ENCODE peak calls at places on chromosomes 7 and 10, in four cellular contexts. One of them, this sample, is unnamed.
A peak's percentile ranks its signal among the peaks of the same experiment; 100 is the strongest.

GRCh38 chr10:63554666-63555065 is 33.5 kb downstream of the REEP3 start:
- DNase-seq in stimulated activated CD4-positive, alpha-beta T cell treated with anti-CD3 and anti-CD28 coated beads, TNF-alpha, amount 100 ng/mL, for 24 hours: no peak
- DNase-seq in breast epithelium: no peak
- DNase-seq in spleen: peak; percentile 87
- DNase-seq in this sample: no peak

GRCh38 chr10:9163699-9164098 is 1109.2 kb downstream of the GATA3 start:
- DNase-seq in stimulated activated CD4-positive, alpha-beta T cell treated with anti-CD3 and anti-CD28 coated beads, TNF-alpha, amount 100 ng/mL, for 24 hours: no peak
- DNase-seq in breast epithelium: no peak
- DNase-seq in spleen: no peak
- DNase-seq in this sample: no peak

GRCh38 chr7:128172963-128173362 is 68.1 kb upstream of the LEP start:
- DNase-seq in stimulated activated CD4-positive, alpha-beta T cell treated with anti-CD3 and anti-CD28 coated beads, TNF-alpha, amount 100 ng/mL, for 24 hours: no peak
- DNase-seq in breast epithelium: no peak
- DNase-seq in spleen: no peak
- DNase-seq in this sample: no peak

GRCh38 chr10:51097546-51097945 is 23.3 kb downstream of the PRKG1 start:
- DNase-seq in stimulated activated CD4-positive, alpha-beta T cell treated with anti-CD3 and anti-CD28 coated beads, TNF-alpha, amount 100 ng/mL, for 24 hours: no peak
- DNase-seq in breast epithelium: no peak
- DNase-seq in spleen: no peak
- DNase-seq in this sample: no peak

GRCh38 chr7:36758879-36759278 is 34.6 kb upstream of the AOAH start:
- DNase-seq in stimulated activated CD4-positive, alpha-beta T cell treated with anti-CD3 and anti-CD28 coated beads, TNF-alpha, amount 100 ng/mL, for 24 hours: no peak
- DNase-seq in breast epithelium: no peak
- DNase-seq in spleen: no peak
- DNase-seq in this sample: no peak

GRCh38 chr7:74044366-74045350 is 16.7 kb downstream of the ELN start:
- DNase-seq in stimulated activated CD4-positive, alpha-beta T cell treated with anti-CD3 and anti-CD28 coated beads, TNF-alpha, amount 100 ng/mL, for 24 hours: no peak
- DNase-seq in breast epithelium: no peak
- DNase-seq in spleen: no peak
- DNase-seq in this sample: peak; percentile 62

GRCh38 chr10:119020627-119020946 is 8.9 kb upstream of the NANOS1 start:
- DNase-seq in stimulated activated CD4-positive, alpha-beta T cell treated with anti-CD3 and anti-CD28 coated beads, TNF-alpha, amount 100 ng/mL, for 24 hours: peak; percentile 14
- DNase-seq in breast epithelium: no peak
- DNase-seq in spleen: no peak
- DNase-seq in this sample: no peak

GRCh38 chr10:29621161-29621560 is 13.6 kb downstream of the SVIL start:
- DNase-seq in stimulated activated CD4-positive, alpha-beta T cell treated with anti-CD3 and anti-CD28 coated beads, TNF-alpha, amount 100 ng/mL, for 24 hours: no peak
- DNase-seq in breast epithelium: no peak
- DNase-seq in spleen: no peak
- DNase-seq in this sample: no peak

GRCh38 chr7:18521945-18522566 is 26.5 kb downstream of the HDAC9 start:
- DNase-seq in stimulated activated CD4-positive, alpha-beta T cell treated with anti-CD3 and anti-CD28 coated beads, TNF-alpha, amount 100 ng/mL, for 24 hours: no peak
- DNase-seq in breast epithelium: no peak
- DNase-seq in spleen: no peak
- DNase-seq in this sample: no peak

GRCh38 chr7:88278881-88279280 is 27.8 kb downstream of the STEAP4 start:
- DNase-seq in stimulated activated CD4-positive, alpha-beta T cell treated with anti-CD3 and anti-CD28 coated beads, TNF-alpha, amount 100 ng/mL, for 24 hours: no peak
- DNase-seq in breast epithelium: no peak
- DNase-seq in spleen: no peak
- DNase-seq in this sample: no peak

GRCh38 chr10:73088304-73088703 is 8.4 kb downstream of the P4HA1 start:
- DNase-seq in stimulated activated CD4-positive, alpha-beta T cell treated with anti-CD3 and anti-CD28 coated beads, TNF-alpha, amount 100 ng/mL, for 24 hours: no peak
- DNase-seq in breast epithelium: no peak
- DNase-seq in spleen: no peak
- DNase-seq in this sample: no peak

GRCh38 chr7:92754756-92755581 is 81.4 kb downstream of the CDK6 start:
- DNase-seq in stimulated activated CD4-positive, alpha-beta T cell treated with anti-CD3 and anti-CD28 coated beads, TNF-alpha, amount 100 ng/mL, for 24 hours: no peak
- DNase-seq in breast epithelium: no peak
- DNase-seq in spleen: no peak
- DNase-seq in this sample: peak; percentile 37

GRCh38 chr10:132383026-132383565 is 13.9 kb upstream of the PWWP2B start:
- DNase-seq in stimulated activated CD4-positive, alpha-beta T cell treated with anti-CD3 and anti-CD28 coated beads, TNF-alpha, amount 100 ng/mL, for 24 hours: no peak
- DNase-seq in breast epithelium: peak; percentile 25
- DNase-seq in spleen: peak; percentile 49
- DNase-seq in this sample: no peak

GRCh38 chr7:24573554-24574338 is 494 bp downstream of the PALS2 start:
- DNase-seq in stimulated activated CD4-positive, alpha-beta T cell treated with anti-CD3 and anti-CD28 coated beads, TNF-alpha, amount 100 ng/mL, for 24 hours: peak; percentile 38
- DNase-seq in breast epithelium: peak; percentile 51
- DNase-seq in spleen: peak; percentile 90
- DNase-seq in this sample: no peak

GRCh38 chr7:27141591-27142561 is 1.6 kb downstream of the HOXA5 start:
- DNase-seq in stimulated activated CD4-positive, alpha-beta T cell treated with anti-CD3 and anti-CD28 coated beads, TNF-alpha, amount 100 ng/mL, for 24 hours: no peak
- DNase-seq in breast epithelium: no peak
- DNase-seq in spleen: peak; percentile 68
- DNase-seq in this sample: no peak

GRCh38 chr10:44723654-44724053 is 187.5 kb upstream of the TMEM72 start:
- DNase-seq in stimulated activated CD4-positive, alpha-beta T cell treated with anti-CD3 and anti-CD28 coated beads, TNF-alpha, amount 100 ng/mL, for 24 hours: no peak
- DNase-seq in breast epithelium: no peak
- DNase-seq in spleen: no peak
- DNase-seq in this sample: no peak

GRCh38 chr10:17086865-17087264 is 42.7 kb downstream of the CUBN start:
- DNase-seq in stimulated activated CD4-positive, alpha-beta T cell treated with anti-CD3 and anti-CD28 coated beads, TNF-alpha, amount 100 ng/mL, for 24 hours: no peak
- DNase-seq in breast epithelium: no peak
- DNase-seq in spleen: no peak
- DNase-seq in this sample: no peak

GRCh38 chr7:142300689-142301088 is 42.8 kb upstream of the PRSS58 start:
- DNase-seq in stimulated activated CD4-positive, alpha-beta T cell treated with anti-CD3 and anti-CD28 coated beads, TNF-alpha, amount 100 ng/mL, for 24 hours: peak; percentile 37
- DNase-seq in breast epithelium: no peak
- DNase-seq in spleen: no peak
- DNase-seq in this sample: no peak

GRCh38 chr10:92789067-92789466 is 59.3 kb upstream of the EXOC6 start:
- DNase-seq in stimulated activated CD4-positive, alpha-beta T cell treated with anti-CD3 and anti-CD28 coated beads, TNF-alpha, amount 100 ng/mL, for 24 hours: no peak
- DNase-seq in breast epithelium: no peak
- DNase-seq in spleen: peak; percentile 83
- DNase-seq in this sample: no peak

GRCh38 chr7:40641717-40642116 is 506.9 kb downstream of the SUGCT start:
- DNase-seq in stimulated activated CD4-positive, alpha-beta T cell treated with anti-CD3 and anti-CD28 coated beads, TNF-alpha, amount 100 ng/mL, for 24 hours: no peak
- DNase-seq in breast epithelium: no peak
- DNase-seq in spleen: no peak
- DNase-seq in this sample: no peak

GRCh38 chr10:117241541-117242462 is 888 bp downstream of the SLC18A2 start:
- DNase-seq in stimulated activated CD4-positive, alpha-beta T cell treated with anti-CD3 and anti-CD28 coated beads, TNF-alpha, amount 100 ng/mL, for 24 hours: no peak
- DNase-seq in breast epithelium: no peak
- DNase-seq in spleen: peak; percentile 82
- DNase-seq in this sample: no peak

GRCh38 chr10:75400769-75401568 is 595 bp downstream of the ZNF503 start:
- DNase-seq in stimulated activated CD4-positive, alpha-beta T cell treated with anti-CD3 and anti-CD28 coated beads, TNF-alpha, amount 100 ng/mL, for 24 hours: no peak
- DNase-seq in breast epithelium: peak; percentile 56
- DNase-seq in spleen: peak; percentile 84
- DNase-seq in this sample: no peak

GRCh38 chr10:88421590-88421989 is 161.5 kb downstream of the RNLS start:
- DNase-seq in stimulated activated CD4-positive, alpha-beta T cell treated with anti-CD3 and anti-CD28 coated beads, TNF-alpha, amount 100 ng/mL, for 24 hours: no peak
- DNase-seq in breast epithelium: no peak
- DNase-seq in spleen: no peak
- DNase-seq in this sample: no peak

GRCh38 chr10:59175538-59176240 is 754 bp upstream of the PHYHIPL start:
- DNase-seq in stimulated activated CD4-positive, alpha-beta T cell treated with anti-CD3 and anti-CD28 coated beads, TNF-alpha, amount 100 ng/mL, for 24 hours: no peak
- DNase-seq in breast epithelium: no peak
- DNase-seq in spleen: no peak
- DNase-seq in this sample: peak; percentile 40

GRCh38 chr7:87220734-87221215 is 1.2 kb upstream of the TMEM243 start:
- DNase-seq in stimulated activated CD4-positive, alpha-beta T cell treated with anti-CD3 and anti-CD28 coated beads, TNF-alpha, amount 100 ng/mL, for 24 hours: no peak
- DNase-seq in breast epithelium: no peak
- DNase-seq in spleen: no peak
- DNase-seq in this sample: no peak

GRCh38 chr10:30055094-30055701 is 4.2 kb downstream of the JCAD start:
- DNase-seq in stimulated activated CD4-positive, alpha-beta T cell treated with anti-CD3 and anti-CD28 coated beads, TNF-alpha, amount 100 ng/mL, for 24 hours: no peak
- DNase-seq in breast epithelium: no peak
- DNase-seq in spleen: no peak
- DNase-seq in this sample: no peak

GRCh38 chr7:108630002-108630401 is 60.3 kb downstream of the DNAJB9 start:
- DNase-seq in stimulated activated CD4-positive, alpha-beta T cell treated with anti-CD3 and anti-CD28 coated beads, TNF-alpha, amount 100 ng/mL, for 24 hours: no peak
- DNase-seq in breast epithelium: no peak
- DNase-seq in spleen: no peak
- DNase-seq in this sample: no peak

GRCh38 chr10:70926215-70927000 is 38.0 kb upstream of the PCBD1 start:
- DNase-seq in stimulated activated CD4-positive, alpha-beta T cell treated with anti-CD3 and anti-CD28 coated beads, TNF-alpha, amount 100 ng/mL, for 24 hours: no peak
- DNase-seq in breast epithelium: no peak
- DNase-seq in spleen: no peak
- DNase-seq in this sample: no peak

GRCh38 chr7:98968621-98969020 is 90.3 kb downstream of the TRRAP start:
- DNase-seq in stimulated activated CD4-positive, alpha-beta T cell treated with anti-CD3 and anti-CD28 coated beads, TNF-alpha, amount 100 ng/mL, for 24 hours: no peak
- DNase-seq in breast epithelium: no peak
- DNase-seq in spleen: peak; percentile 40
- DNase-seq in this sample: no peak

GRCh38 chr10:95644935-95645334 is 11.6 kb downstream of the ALDH18A1 start:
- DNase-seq in stimulated activated CD4-positive, alpha-beta T cell treated with anti-CD3 and anti-CD28 coated beads, TNF-alpha, amount 100 ng/mL, for 24 hours: no peak
- DNase-seq in breast epithelium: no peak
- DNase-seq in spleen: no peak
- DNase-seq in this sample: no peak

This sample was measured in substantia nigra.